ENCODE peak calls at places on chromosomes 11 and 22, in four cellular contexts. One of them, this sample, is unnamed.

GRCh38 chr11:62104816-62105610 is 18.8 kb upstream of the INCENP start:
- DNase-seq in heart right ventricle: peak; percentile 79
- DNase-seq in left ventricle myocardium inferior: no peak
- DNase-seq in H9: no peak
- DNase-seq in this sample: no peak

GRCh38 chr11:129505266-129505665 is 129.6 kb downstream of the BARX2 start:
- DNase-seq in heart right ventricle: no peak
- DNase-seq in left ventricle myocardium inferior: no peak
- DNase-seq in H9: no peak
- DNase-seq in this sample: no peak

GRCh38 chr11:8830641-8831040 is 80.3 kb upstream of the AKIP1 start:
- DNase-seq in heart right ventricle: no peak
- DNase-seq in left ventricle myocardium inferior: no peak
- DNase-seq in H9: no peak
- DNase-seq in this sample: no peak

GRCh38 chr22:36160499-36160942 is at the start of gene APOL3:
- DNase-seq in heart right ventricle: peak; percentile 93
- DNase-seq in left ventricle myocardium inferior: peak; percentile 86
- DNase-seq in H9: no peak
- DNase-seq in this sample: no peak

GRCh38 chr11:46637546-46637945 is 20.2 kb downstream of the ATG13 start:
- DNase-seq in heart right ventricle: no peak
- DNase-seq in left ventricle myocardium inferior: no peak
- DNase-seq in H9: no peak
- DNase-seq in this sample: no peak

GRCh38 chr22:30605449-30606110 is 1.4 kb upstream of the TCN2 start:
- DNase-seq in heart right ventricle: peak; percentile 47
- DNase-seq in left ventricle myocardium inferior: peak; percentile 45
- DNase-seq in H9: peak; percentile 60
- DNase-seq in this sample: no peak

GRCh38 chr11:108947654-108948570 is 283.0 kb downstream of the DDX10 start:
- DNase-seq in heart right ventricle: no peak
- DNase-seq in left ventricle myocardium inferior: no peak
- DNase-seq in H9: no peak
- DNase-seq in this sample: no peak

GRCh38 chr11:44637477-44637876 is 72.0 kb downstream of the CD82 start:
- DNase-seq in heart right ventricle: no peak
- DNase-seq in left ventricle myocardium inferior: no peak
- DNase-seq in H9: no peak
- DNase-seq in this sample: no peak

GRCh38 chr11:28512143-28512756 is 404.1 kb downstream of the METTL15 start:
- DNase-seq in heart right ventricle: no peak
- DNase-seq in left ventricle myocardium inferior: no peak
- DNase-seq in H9: no peak
- DNase-seq in this sample: no peak

GRCh38 chr22:49628351-49629023 is 199.2 kb downstream of the BRD1 start:
- DNase-seq in heart right ventricle: no peak
- DNase-seq in left ventricle myocardium inferior: no peak
- DNase-seq in H9: no peak
- DNase-seq in this sample: no peak

GRCh38 chr11:77633856-77634425 is 3.7 kb downstream of the CLNS1A start:
- DNase-seq in heart right ventricle: no peak
- DNase-seq in left ventricle myocardium inferior: no peak
- DNase-seq in H9: no peak
- DNase-seq in this sample: no peak

GRCh38 chr11:61890536-61891330 is 612 bp downstream of the FADS3 start:
- DNase-seq in heart right ventricle: peak; percentile 48
- DNase-seq in left ventricle myocardium inferior: peak; percentile 50
- DNase-seq in H9: peak; percentile 61
- DNase-seq in this sample: no peak

GRCh38 chr22:31922593-31922992 is 21.7 kb upstream of the YWHAH start:
- DNase-seq in heart right ventricle: no peak
- DNase-seq in left ventricle myocardium inferior: no peak
- DNase-seq in H9: no peak
- DNase-seq in this sample: no peak

GRCh38 chr11:47204633-47204989 is 10.2 kb upstream of the DDB2 start:
- DNase-seq in heart right ventricle: no peak
- DNase-seq in left ventricle myocardium inferior: no peak
- DNase-seq in H9: no peak
- DNase-seq in this sample: no peak

GRCh38 chr11:120432056-120433018 is 79.2 kb upstream of the GRIK4 start:
- DNase-seq in heart right ventricle: peak; percentile 64
- DNase-seq in left ventricle myocardium inferior: no peak
- DNase-seq in H9: no peak
- DNase-seq in this sample: no peak

GRCh38 chr11:127238321-127238720 is 237.8 kb upstream of the KIRREL3 start:
- DNase-seq in heart right ventricle: no peak
- DNase-seq in left ventricle myocardium inferior: no peak
- DNase-seq in H9: no peak
- DNase-seq in this sample: no peak

GRCh38 chr11:132177106-132177505 is 806.7 kb downstream of the NTM start:
- DNase-seq in heart right ventricle: peak; percentile 8
- DNase-seq in left ventricle myocardium inferior: no peak
- DNase-seq in H9: no peak
- DNase-seq in this sample: no peak

GRCh38 chr11:104462346-104462745 is 298.4 kb upstream of the PDGFD start:
- DNase-seq in heart right ventricle: peak; percentile 25
- DNase-seq in left ventricle myocardium inferior: no peak
- DNase-seq in H9: no peak
- DNase-seq in this sample: no peak

GRCh38 chr11:62430350-62430749 is 11.5 kb downstream of the SCGB1A1 start:
- DNase-seq in heart right ventricle: no peak
- DNase-seq in left ventricle myocardium inferior: no peak
- DNase-seq in H9: no peak
- DNase-seq in this sample: no peak

GRCh38 chr22:41290262-41291221 is 4.6 kb upstream of the RANGAP1 start:
- DNase-seq in heart right ventricle: no peak
- DNase-seq in left ventricle myocardium inferior: no peak
- DNase-seq in H9: peak; percentile 50
- DNase-seq in this sample: no peak

GRCh38 chr22:29715240-29715639 is 4.6 kb upstream of the CABP7 start:
- DNase-seq in heart right ventricle: no peak
- DNase-seq in left ventricle myocardium inferior: no peak
- DNase-seq in H9: no peak
- DNase-seq in this sample: no peak

GRCh38 chr22:37169947-37170688 is 17.9 kb downstream of the C1QTNF6 start:
- DNase-seq in heart right ventricle: no peak
- DNase-seq in left ventricle myocardium inferior: no peak
- DNase-seq in H9: no peak
- DNase-seq in this sample: no peak

GRCh38 chr11:13064593-13064992 is 55.5 kb downstream of the RASSF10 start:
- DNase-seq in heart right ventricle: no peak
- DNase-seq in left ventricle myocardium inferior: no peak
- DNase-seq in H9: no peak
- DNase-seq in this sample: no peak

GRCh38 chr11:93662177-93662575 is 694 bp downstream of the CEP295 start:
- DNase-seq in heart right ventricle: no peak
- DNase-seq in left ventricle myocardium inferior: no peak
- DNase-seq in H9: no peak
- DNase-seq in this sample: no peak

GRCh38 chr11:22690891-22691290 is 24.5 kb downstream of the GAS2 start:
- DNase-seq in heart right ventricle: no peak
- DNase-seq in left ventricle myocardium inferior: no peak
- DNase-seq in H9: no peak
- DNase-seq in this sample: no peak

GRCh38 chr11:128405693-128406364 is 181.5 kb downstream of the ETS1 start:
- DNase-seq in heart right ventricle: no peak
- DNase-seq in left ventricle myocardium inferior: no peak
- DNase-seq in H9: no peak
- DNase-seq in this sample: no peak

GRCh38 chr11:134795017-134795416 is 383.0 kb upstream of the B3GAT1 start:
- DNase-seq in heart right ventricle: no peak
- DNase-seq in left ventricle myocardium inferior: no peak
- DNase-seq in H9: no peak
- DNase-seq in this sample: no peak

GRCh38 chr22:21444701-21445436 is 22.3 kb upstream of the TMEM191C start:
- DNase-seq in heart right ventricle: peak; percentile 1
- DNase-seq in left ventricle myocardium inferior: no peak
- DNase-seq in H9: peak; percentile 22
- DNase-seq in this sample: no peak

GRCh38 chr22:48185656-48186055 is 1423.2 kb downstream of the TBC1D22A start:
- DNase-seq in heart right ventricle: no peak
- DNase-seq in left ventricle myocardium inferior: no peak
- DNase-seq in H9: peak; percentile 10
- DNase-seq in this sample: peak; percentile 64

GRCh38 chr11:73252577-73253191 is 19.5 kb upstream of the P2RY6 start:
- DNase-seq in heart right ventricle: no peak
- DNase-seq in left ventricle myocardium inferior: no peak
- DNase-seq in H9: peak; percentile 39
- DNase-seq in this sample: no peak

GRCh38 chr22:45061332-45061731 is 51.5 kb upstream of the PHF21B start:
- DNase-seq in heart right ventricle: no peak
- DNase-seq in left ventricle myocardium inferior: no peak
- DNase-seq in H9: no peak
- DNase-seq in this sample: no peak

GRCh38 chr22:48951836-48952235 is 875.8 kb downstream of the BRD1 start:
- DNase-seq in heart right ventricle: no peak
- DNase-seq in left ventricle myocardium inferior: no peak
- DNase-seq in H9: peak; percentile 5
- DNase-seq in this sample: no peak

GRCh38 chr11:134045799-134046635 is 22.9 kb upstream of the JAM3 start:
- DNase-seq in heart right ventricle: no peak
- DNase-seq in left ventricle myocardium inferior: peak; percentile 47
- DNase-seq in H9: peak; percentile 72
- DNase-seq in this sample: no peak

DNA sequence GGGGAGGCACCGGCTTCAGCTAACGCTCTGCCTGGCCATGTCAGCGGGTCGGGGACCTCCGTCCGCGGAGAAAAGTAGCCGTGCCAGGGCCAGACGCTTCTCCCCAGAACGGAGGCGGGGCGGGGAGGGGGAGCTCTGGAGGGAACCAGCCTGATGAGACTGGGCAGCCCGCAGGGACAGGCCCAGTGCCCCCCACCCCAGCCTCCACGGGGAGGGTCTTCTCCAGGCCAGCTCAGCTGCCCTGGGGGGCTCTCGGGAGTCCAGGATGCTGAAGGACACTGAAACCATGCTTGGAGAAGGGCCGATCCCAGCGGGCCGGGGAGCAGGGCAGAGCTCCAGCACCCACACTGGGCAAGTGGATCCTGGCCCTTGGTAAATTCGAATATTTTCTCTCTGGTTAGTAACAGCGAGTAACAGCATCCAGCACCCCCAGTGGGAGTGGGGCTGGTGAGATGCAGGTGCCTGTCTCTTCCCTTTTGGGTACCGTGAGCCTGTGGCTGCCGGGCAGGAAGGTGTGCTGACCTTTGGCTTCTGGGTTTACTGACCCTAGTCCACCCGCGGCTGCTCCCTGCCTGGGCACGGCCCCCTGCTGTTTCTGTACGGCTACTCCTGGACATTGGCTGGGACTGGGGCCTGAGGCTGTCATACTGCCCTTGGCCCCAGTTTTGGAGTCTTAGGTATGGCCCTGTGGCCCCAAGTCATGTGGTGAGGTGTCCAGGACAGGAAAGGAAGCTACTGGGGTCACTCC is 35.8 kb downstream of the GRAMD4 start:
- DNase-seq in heart right ventricle: no peak
- DNase-seq in left ventricle myocardium inferior: no peak
- DNase-seq in H9: no peak
- DNase-seq in this sample: no peak
- H3K4me1 ChIP-seq in heart right ventricle: peaks cover 49% of the 10 kb centered on the region
- H3K4me1 ChIP-seq in left ventricle myocardium inferior: peaks cover 94% of the 10 kb centered on the region
- H3K4me1 ChIP-seq in H9: no peaks in the 10 kb centered on the region
- H3K4me1 ChIP-seq in this sample: peaks cover 32% of the 10 kb centered on the region

GRCh38 chr11:111733009-111733408 is 33.2 kb downstream of the PPP2R1B start:
- DNase-seq in heart right ventricle: peak; percentile 62
- DNase-seq in left ventricle myocardium inferior: peak; percentile 40
- DNase-seq in H9: no peak
- DNase-seq in this sample: no peak
- H3K4me1 ChIP-seq in heart right ventricle: peaks cover 89% of the 10 kb centered on the region
- H3K4me1 ChIP-seq in left ventricle myocardium inferior: peaks cover 100% of the 10 kb centered on the region
- H3K4me1 ChIP-seq in H9: no peaks in the 10 kb centered on the region
- H3K4me1 ChIP-seq in this sample: peaks cover 74% of the 10 kb centered on the region

GRCh38 chr11:95108159-95108611 is 18.5 kb downstream of the ENDOD1 start:
- DNase-seq in heart right ventricle: peak; percentile 66
- DNase-seq in left ventricle myocardium inferior: peak; percentile 24
- DNase-seq in H9: no peak
- DNase-seq in this sample: no peak
- H3K4me1 ChIP-seq in heart right ventricle: peaks cover 22% of the 10 kb centered on the region
- H3K4me1 ChIP-seq in left ventricle myocardium inferior: peaks cover 52% of the 10 kb centered on the region
- H3K4me1 ChIP-seq in H9: peaks cover 4% of the 10 kb centered on the region
- H3K4me1 ChIP-seq in this sample: peaks cover 55% of the 10 kb centered on the region

DNA sequence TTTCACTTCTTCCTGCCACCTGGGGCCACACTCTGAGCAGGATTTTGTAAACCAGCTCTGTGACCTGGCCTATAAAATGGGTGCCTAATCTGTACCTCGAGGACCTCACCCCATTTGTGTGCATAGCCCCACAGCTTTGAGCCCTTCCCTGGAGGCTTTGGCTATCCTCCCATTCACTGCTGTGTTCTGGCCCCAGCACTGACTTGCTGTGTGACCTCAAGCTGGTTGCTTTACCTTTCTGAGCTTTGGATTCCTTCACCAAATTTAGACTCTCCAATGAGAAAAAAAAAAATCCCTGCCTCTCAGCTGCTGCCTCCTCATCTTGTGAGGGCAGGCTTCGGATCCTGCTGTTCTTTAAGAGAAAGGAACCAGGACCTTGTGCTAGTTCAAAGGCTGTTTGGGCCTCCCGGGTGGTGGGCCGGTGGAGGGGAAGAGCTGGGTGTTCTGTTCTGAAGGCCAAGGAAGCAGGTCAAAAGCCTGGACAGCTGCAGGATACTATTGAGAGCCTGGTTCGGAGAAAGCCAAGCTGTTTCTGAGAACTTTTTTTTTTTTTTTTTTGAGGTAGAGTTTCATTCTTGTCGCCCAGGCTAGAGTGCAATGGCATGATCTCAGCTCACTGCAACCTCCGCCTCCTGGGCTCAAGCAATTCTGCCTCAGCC is 1.1 kb upstream of the PYGM start:
- DNase-seq in heart right ventricle: no peak
- DNase-seq in left ventricle myocardium inferior: no peak
- DNase-seq in H9: no peak
- DNase-seq in this sample: no peak
- H3K4me1 ChIP-seq in heart right ventricle: peaks cover 51% of the 10 kb centered on the region
- H3K4me1 ChIP-seq in left ventricle myocardium inferior: peaks cover 83% of the 10 kb centered on the region
- H3K4me1 ChIP-seq in H9: peaks cover 4% of the 10 kb centered on the region
- H3K4me1 ChIP-seq in this sample: peaks cover 55% of the 10 kb centered on the region

DNA sequence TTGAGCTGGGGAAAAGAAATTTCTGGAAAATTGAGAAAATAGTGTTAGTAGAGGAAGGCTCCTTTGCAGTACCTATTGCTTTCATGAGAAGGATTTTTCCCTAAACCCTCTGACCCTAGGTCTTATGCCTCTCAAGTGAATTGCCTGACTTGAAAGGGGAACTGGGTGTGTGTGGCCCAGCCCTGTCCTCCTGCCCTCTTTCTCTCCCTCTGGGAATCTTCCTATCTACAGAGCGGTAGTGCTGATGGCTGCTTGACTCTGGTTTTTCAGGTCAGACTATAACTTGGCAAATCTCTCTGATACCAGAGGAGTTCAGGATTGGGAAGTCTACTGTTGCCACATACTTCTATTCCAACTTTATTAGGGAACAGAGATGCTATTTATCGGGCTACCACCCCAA is 19.2 kb downstream of the CAVIN3 start:
- DNase-seq in heart right ventricle: no peak
- DNase-seq in left ventricle myocardium inferior: no peak
- DNase-seq in H9: no peak
- DNase-seq in this sample: no peak
- H3K4me1 ChIP-seq in heart right ventricle: no peaks in the 10 kb centered on the region
- H3K4me1 ChIP-seq in left ventricle myocardium inferior: no peaks in the 10 kb centered on the region
- H3K4me1 ChIP-seq in H9: peaks cover 3% of the 10 kb centered on the region
- H3K4me1 ChIP-seq in this sample: no peaks in the 10 kb centered on the region